ENCODE peak calls at places on chromosomes 3 and 15, in five cellular contexts. G, F, K, A and T are unnamed samples.

GRCh38 chr15:66291816-66292215 is 1.6 kb upstream of the DIS3L start:
- DNase-seq in G (no peak), F (no peak), K (no peak), A (no peak), T (no peak)

GRCh38 chr3:131350506-131350905 is 31.1 kb upstream of the NUDT16 start:
- DNase-seq in G (no peak), F (no peak), K (no peak), A (no peak), T (no peak)

GRCh38 chr3:183290216-183290615 is 37.2 kb downstream of the B3GNT5 start:
- DNase-seq in G (no peak), F (no peak), K (no peak), A (no peak), T (no peak)

GRCh38 chr15:29143909-29144308 is 125.7 kb downstream of the NSMCE3 start:
- DNase-seq in G (no peak), F (no peak), K (no peak), A (no peak), T (peak)

GRCh38 chr3:190972840-190973270 is 110.4 kb upstream of the GMNC start:
- DNase-seq in G (no peak), F (no peak), K (no peak), A (no peak), T (no peak)

GRCh38 chr3:143535994-143536784 is 312.1 kb downstream of the SLC9A9 start:
- DNase-seq in G (no peak), F (no peak), K (no peak), A (no peak), T (no peak)

GRCh38 chr15:41774873-41775417 is 661 bp downstream of the MAPKBP1 start:
- DNase-seq in G (no peak), F (no peak), K (no peak), A (no peak), T (no peak)

GRCh38 chr3:49805884-49806701 is 3.0 kb downstream of the INKA1 start:
- DNase-seq in G (no peak), F (no peak), K (peak), A (no peak), T (no peak)

GRCh38 chr15:90367578-90367977 is 15.5 kb downstream of the ZNF774 start:
- DNase-seq in G (no peak), F (no peak), K (no peak), A (no peak), T (no peak)

GRCh38 chr15:70160803-70161565 is 63.3 kb upstream of the TLE3 start:
- DNase-seq in G (peak), F (no peak), K (no peak), A (no peak), T (no peak)

GRCh38 chr15:66943456-66944095 is 121.8 kb upstream of the SMAD3 start:
- DNase-seq in G (no peak), F (no peak), K (no peak), A (no peak), T (no peak)

GRCh38 chr15:79035111-79035601 is 55.4 kb downstream of the RASGRF1 start:
- DNase-seq in G (no peak), F (no peak), K (no peak), A (no peak), T (no peak)
- TF ChIP-seq CTCF in G (no peak), F (no peak), K (no peak), A (peak), T (peak)

DNA sequence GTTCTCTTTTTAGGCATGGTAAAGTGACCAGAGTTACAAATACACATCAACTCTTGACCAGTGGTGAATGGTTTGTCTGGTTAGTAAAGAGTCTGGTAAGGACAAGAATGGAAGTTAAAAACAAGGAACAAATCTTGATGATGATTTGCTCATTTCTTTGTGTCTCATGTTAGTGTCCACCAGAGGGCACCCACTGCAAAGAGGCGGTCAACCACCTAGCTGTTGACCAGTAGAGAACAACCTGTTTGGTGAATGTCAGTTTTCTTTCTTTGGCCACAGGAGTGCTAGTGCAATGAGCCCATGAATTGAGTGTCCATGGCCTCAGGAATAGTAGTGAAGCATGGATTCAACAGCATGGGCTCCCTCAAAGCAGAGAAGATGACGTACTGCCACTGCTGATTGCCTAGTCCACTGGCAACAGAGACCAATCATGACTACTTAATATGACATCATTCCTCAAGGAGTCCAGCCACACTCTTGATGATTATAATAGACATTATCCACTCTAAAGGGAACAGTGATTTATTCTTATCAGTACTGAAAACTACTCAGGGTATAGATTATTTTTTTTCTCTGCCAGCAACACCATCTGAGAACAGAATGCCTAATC is 10.7 kb upstream of the CNTN6 start:
- DNase-seq in G (no peak), F (no peak), K (peak), A (no peak), T (no peak)
- TF ChIP-seq CTCF in G (peak), F (peak), K (peak), A (peak), T (no peak)

GRCh38 chr3:39065197-39065596 is 13.4 kb downstream of the WDR48 start:
- DNase-seq in G (no peak), F (no peak), K (no peak), A (no peak), T (no peak)
- TF ChIP-seq CTCF in G (no peak), F (peak), K (no peak), A (peak), T (peak)

GRCh38 chr15:74837482-74837881 is 5.5 kb downstream of the ULK3 start:
- DNase-seq in G (no peak), F (no peak), K (no peak), A (no peak), T (no peak)
- TF ChIP-seq CTCF in G (no peak), F (no peak), K (no peak), A (no peak), T (no peak)

GRCh38 chr3:133662256-133662773 is 574 bp upstream of the TOPBP1 start:
- DNase-seq in G (no peak), F (no peak), K (no peak), A (no peak), T (no peak)
- TF ChIP-seq CTCF in G (no peak), F (no peak), K (no peak), A (no peak), T (no peak)

GRCh38 chr15:38560456-38560926 is 4.1 kb downstream of the RASGRP1 start:
- DNase-seq in G (no peak), F (no peak), K (no peak), A (peak), T (no peak)

GRCh38 chr15:38564557-38565286 is at the start of gene RASGRP1:
- DNase-seq in G (peak), F (no peak), K (no peak), A (peak), T (no peak)

GRCh38 chr15:38563723-38564519 is 693 bp downstream of the RASGRP1 start:
- DNase-seq in G (peak), F (no peak), K (peak), A (peak), T (no peak)

GRCh38 chr15:38559908-38560307 is 4.7 kb downstream of the RASGRP1 start:
- DNase-seq in G (no peak), F (no peak), K (no peak), A (no peak), T (no peak)

DNA sequence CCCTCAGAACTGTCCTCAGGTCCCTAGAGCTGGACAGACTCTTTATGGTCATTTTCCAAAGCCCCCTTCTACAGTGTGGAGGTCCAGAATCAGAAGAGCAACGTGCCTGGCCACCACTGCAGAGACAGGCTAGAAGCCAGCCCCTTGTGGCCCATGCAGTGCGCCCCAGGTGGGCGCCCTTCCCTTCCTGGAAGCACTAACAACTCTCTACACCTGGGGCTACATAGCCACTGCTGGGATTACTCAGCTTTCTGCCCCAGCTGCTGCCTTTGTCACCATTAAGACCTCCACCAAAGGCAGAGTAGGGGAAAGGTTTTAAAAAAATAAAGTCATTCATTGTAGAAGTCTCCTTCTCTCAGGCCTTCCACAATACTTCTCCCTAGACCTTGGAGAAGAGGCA is 2.3 kb downstream of the RASGRP1 start:
- DNase-seq in G (no peak), F (no peak), K (no peak), A (peak), T (no peak)
- TF ChIP-seq CTCF in G (no peak), F (no peak), K (no peak), A (no peak), T (no peak)